ENCODE peak calls at places on chromosomes 16 and 17, in five cellular contexts. One of them, this sample, is unnamed.

GRCh38 chr17:65018612-65019290 is 37.8 kb downstream of the GNA13 start:
- DNase-seq in colonic mucosa: no peak
- DNase-seq in RWPE1: no peak
- DNase-seq in CD8-positive, alpha-beta T cell: no peak
- DNase-seq in body of pancreas: no peak
- DNase-seq in this sample: no peak

GRCh38 chr17:72591500-72592241 is 470.9 kb downstream of the SOX9 start:
- DNase-seq in colonic mucosa: peak; percentile 32
- DNase-seq in RWPE1: no peak
- DNase-seq in CD8-positive, alpha-beta T cell: no peak
- DNase-seq in body of pancreas: no peak
- DNase-seq in this sample: no peak

GRCh38 chr16:54282202-54282922 is 4.2 kb downstream of the IRX3 start:
- DNase-seq in colonic mucosa: peak; percentile 53
- DNase-seq in RWPE1: peak; percentile 48
- DNase-seq in CD8-positive, alpha-beta T cell: no peak
- DNase-seq in body of pancreas: peak; percentile 42
- DNase-seq in this sample: peak; percentile 76

GRCh38 chr17:28334666-28335200 is 539 bp downstream of the IFT20 start:
- DNase-seq in colonic mucosa: no peak
- DNase-seq in RWPE1: no peak
- DNase-seq in CD8-positive, alpha-beta T cell: no peak
- DNase-seq in body of pancreas: peak; percentile 44
- DNase-seq in this sample: no peak

GRCh38 chr17:41592601-41593305 is 6.1 kb upstream of the KRT14 start:
- DNase-seq in colonic mucosa: no peak
- DNase-seq in RWPE1: no peak
- DNase-seq in CD8-positive, alpha-beta T cell: no peak
- DNase-seq in body of pancreas: no peak
- DNase-seq in this sample: no peak

GRCh38 chr16:89531821-89532526 is 23.8 kb downstream of the SPG7 start:
- DNase-seq in colonic mucosa: no peak
- DNase-seq in RWPE1: no peak
- DNase-seq in CD8-positive, alpha-beta T cell: no peak
- DNase-seq in body of pancreas: no peak
- DNase-seq in this sample: no peak

GRCh38 chr17:9906616-9907015 is 1.5 kb upstream of the RCVRN start:
- DNase-seq in colonic mucosa: no peak
- DNase-seq in RWPE1: no peak
- DNase-seq in CD8-positive, alpha-beta T cell: no peak
- DNase-seq in body of pancreas: no peak
- DNase-seq in this sample: no peak

GRCh38 chr17:29412780-29413565 is 22.8 kb downstream of the TAOK1 start:
- DNase-seq in colonic mucosa: no peak
- DNase-seq in RWPE1: peak; percentile 36
- DNase-seq in CD8-positive, alpha-beta T cell: no peak
- DNase-seq in body of pancreas: no peak
- DNase-seq in this sample: no peak

GRCh38 chr16:56930516-56931252 is 1.3 kb upstream of the HERPUD1 start:
- DNase-seq in colonic mucosa: peak; percentile 35
- DNase-seq in RWPE1: no peak
- DNase-seq in CD8-positive, alpha-beta T cell: no peak
- DNase-seq in body of pancreas: peak; percentile 68
- DNase-seq in this sample: no peak

GRCh38 chr17:72119963-72120877 is 600 bp upstream of the SOX9 start:
- DNase-seq in colonic mucosa: peak; percentile 56
- DNase-seq in RWPE1: peak; percentile 63
- DNase-seq in CD8-positive, alpha-beta T cell: no peak
- DNase-seq in body of pancreas: peak; percentile 62
- DNase-seq in this sample: peak; percentile 48

GRCh38 chr16:83356266-83356665 is 451.5 kb upstream of the HSBP1 start:
- DNase-seq in colonic mucosa: no peak
- DNase-seq in RWPE1: peak; percentile 64
- DNase-seq in CD8-positive, alpha-beta T cell: no peak
- DNase-seq in body of pancreas: peak; percentile 15
- DNase-seq in this sample: no peak

GRCh38 chr17:11908711-11909146 is 88.5 kb downstream of the ZNF18 start:
- DNase-seq in colonic mucosa: no peak
- DNase-seq in RWPE1: no peak
- DNase-seq in CD8-positive, alpha-beta T cell: no peak
- DNase-seq in body of pancreas: no peak
- DNase-seq in this sample: no peak

GRCh38 chr17:79936661-79937434 is 97.6 kb upstream of the CBX4 start:
- DNase-seq in colonic mucosa: no peak
- DNase-seq in RWPE1: no peak
- DNase-seq in CD8-positive, alpha-beta T cell: no peak
- DNase-seq in body of pancreas: no peak
- DNase-seq in this sample: no peak

GRCh38 chr17:63823659-63824331 is 3.4 kb upstream of the PSMC5 start:
- DNase-seq in colonic mucosa: no peak
- DNase-seq in RWPE1: no peak
- DNase-seq in CD8-positive, alpha-beta T cell: no peak
- DNase-seq in body of pancreas: no peak
- DNase-seq in this sample: no peak

GRCh38 chr17:31869031-31869430 is 10.0 kb upstream of the COPRS start:
- DNase-seq in colonic mucosa: no peak
- DNase-seq in RWPE1: no peak
- DNase-seq in CD8-positive, alpha-beta T cell: no peak
- DNase-seq in body of pancreas: no peak
- DNase-seq in this sample: no peak

GRCh38 chr16:80544326-80544725 is 3.5 kb downstream of the DYNLRB2 start:
- DNase-seq in colonic mucosa: no peak
- DNase-seq in RWPE1: no peak
- DNase-seq in CD8-positive, alpha-beta T cell: no peak
- DNase-seq in body of pancreas: no peak
- DNase-seq in this sample: no peak

GRCh38 chr16:73636196-73636595 is 588.3 kb upstream of the ZFHX3 start:
- DNase-seq in colonic mucosa: no peak
- DNase-seq in RWPE1: no peak
- DNase-seq in CD8-positive, alpha-beta T cell: no peak
- DNase-seq in body of pancreas: no peak
- DNase-seq in this sample: no peak

GRCh38 chr17:8939496-8940334 is 25.8 kb downstream of the PIK3R5 start:
- DNase-seq in colonic mucosa: no peak
- DNase-seq in RWPE1: no peak
- DNase-seq in CD8-positive, alpha-beta T cell: peak; percentile 38
- DNase-seq in body of pancreas: no peak
- DNase-seq in this sample: no peak

GRCh38 chr16:51328708-51329107 is 177.6 kb upstream of the SALL1 start:
- DNase-seq in colonic mucosa: no peak
- DNase-seq in RWPE1: no peak
- DNase-seq in CD8-positive, alpha-beta T cell: no peak
- DNase-seq in body of pancreas: no peak
- DNase-seq in this sample: no peak

GRCh38 chr17:12736526-12736925 is 52.8 kb upstream of the ARHGAP44 start:
- DNase-seq in colonic mucosa: no peak
- DNase-seq in RWPE1: no peak
- DNase-seq in CD8-positive, alpha-beta T cell: no peak
- DNase-seq in body of pancreas: no peak
- DNase-seq in this sample: no peak

GRCh38 chr16:2152695-2153506 is 2.7 kb upstream of the TRAF7 start:
- DNase-seq in colonic mucosa: peak; percentile 58
- DNase-seq in RWPE1: no peak
- DNase-seq in CD8-positive, alpha-beta T cell: no peak
- DNase-seq in body of pancreas: peak; percentile 82
- DNase-seq in this sample: no peak

GRCh38 chr16:71564377-71564967 is 12.4 kb downstream of the TAT start:
- DNase-seq in colonic mucosa: peak; percentile 93
- DNase-seq in RWPE1: no peak
- DNase-seq in CD8-positive, alpha-beta T cell: no peak
- DNase-seq in body of pancreas: no peak
- DNase-seq in this sample: no peak

GRCh38 chr16:71562552-71562951 is 14.3 kb downstream of the TAT start:
- DNase-seq in colonic mucosa: no peak
- DNase-seq in RWPE1: no peak
- DNase-seq in CD8-positive, alpha-beta T cell: no peak
- DNase-seq in body of pancreas: no peak
- DNase-seq in this sample: no peak

GRCh38 chr16:71568541-71568940 is 8.4 kb downstream of the TAT start:
- DNase-seq in colonic mucosa: no peak
- DNase-seq in RWPE1: no peak
- DNase-seq in CD8-positive, alpha-beta T cell: no peak
- DNase-seq in body of pancreas: peak; percentile 59
- DNase-seq in this sample: no peak

GRCh38 chr16:71567931-71568330 is 9.0 kb downstream of the TAT start:
- DNase-seq in colonic mucosa: no peak
- DNase-seq in RWPE1: no peak
- DNase-seq in CD8-positive, alpha-beta T cell: no peak
- DNase-seq in body of pancreas: no peak
- DNase-seq in this sample: no peak

DNA sequence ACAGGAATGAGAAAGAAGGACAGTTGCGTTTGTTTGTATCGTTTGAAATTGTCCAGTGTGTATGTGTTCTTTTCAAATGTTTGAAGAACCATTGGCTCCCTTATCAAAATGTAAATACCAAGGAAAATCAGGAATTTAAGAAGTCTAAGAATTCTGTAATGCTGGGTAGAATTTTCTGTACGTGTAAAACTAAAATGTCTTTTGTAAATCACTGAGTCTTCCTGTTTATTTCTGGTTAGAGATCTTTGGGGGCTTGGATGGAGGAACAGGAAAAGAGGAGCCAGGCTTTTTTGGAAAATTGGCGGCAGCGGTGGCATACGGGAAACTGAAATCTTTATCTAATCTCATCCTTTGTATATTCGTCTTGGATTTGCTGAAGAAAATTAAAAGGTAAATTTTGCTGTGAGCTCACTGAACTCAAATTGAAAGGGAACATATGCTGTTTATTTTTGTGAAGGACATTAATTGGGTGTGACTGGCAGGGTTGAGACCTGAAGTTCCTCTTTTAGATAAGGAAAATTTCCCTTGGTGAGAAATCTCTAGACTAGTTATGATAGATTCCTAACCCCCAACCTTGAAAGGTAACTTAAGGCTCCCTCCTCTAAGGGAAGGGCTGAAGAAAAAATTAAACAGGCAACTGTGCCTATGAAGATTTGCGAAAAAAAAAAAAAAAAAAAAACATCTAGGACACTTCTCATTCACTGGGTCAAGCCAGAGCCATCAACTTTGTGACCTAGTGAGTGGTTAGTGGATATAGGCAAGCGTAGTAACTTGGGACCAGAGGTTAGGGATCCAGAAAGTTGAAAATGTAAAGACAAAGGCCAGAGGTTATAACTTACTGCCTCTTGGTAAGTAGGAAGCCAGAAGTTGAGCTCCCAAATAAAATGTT is 10.8 kb downstream of the TAT start:
- DNase-seq in colonic mucosa: no peak
- DNase-seq in RWPE1: no peak
- DNase-seq in CD8-positive, alpha-beta T cell: no peak
- DNase-seq in body of pancreas: no peak
- DNase-seq in this sample: no peak
- H3K27ac ChIP-seq in colonic mucosa: peak overlapping the region; percentile 87
- H3K27ac ChIP-seq in RWPE1: no peak overlapping the region
- H3K27ac ChIP-seq in CD8-positive, alpha-beta T cell: peak overlapping the region; percentile 72
- H3K27ac ChIP-seq in body of pancreas: peak overlapping the region; percentile 85
- H3K27ac ChIP-seq in this sample: peak overlapping the region; percentile 96

GRCh38 chr17:61392679-61393078 is 7.0 kb upstream of the TBX2 start:
- DNase-seq in colonic mucosa: no peak
- DNase-seq in RWPE1: no peak
- DNase-seq in CD8-positive, alpha-beta T cell: no peak
- DNase-seq in body of pancreas: no peak
- DNase-seq in this sample: no peak

GRCh38 chr17:61394630-61395408 is 4.8 kb upstream of the TBX2 start:
- DNase-seq in colonic mucosa: no peak
- DNase-seq in RWPE1: no peak
- DNase-seq in CD8-positive, alpha-beta T cell: no peak
- DNase-seq in body of pancreas: no peak
- DNase-seq in this sample: no peak

GRCh38 chr17:61395409-61395982 is 4.1 kb upstream of the TBX2 start:
- DNase-seq in colonic mucosa: no peak
- DNase-seq in RWPE1: no peak
- DNase-seq in CD8-positive, alpha-beta T cell: no peak
- DNase-seq in body of pancreas: no peak
- DNase-seq in this sample: no peak

GRCh38 chr17:61393550-61393903 is 6.1 kb upstream of the TBX2 start:
- DNase-seq in colonic mucosa: no peak
- DNase-seq in RWPE1: no peak
- DNase-seq in CD8-positive, alpha-beta T cell: no peak
- DNase-seq in body of pancreas: no peak
- DNase-seq in this sample: no peak

DNA sequence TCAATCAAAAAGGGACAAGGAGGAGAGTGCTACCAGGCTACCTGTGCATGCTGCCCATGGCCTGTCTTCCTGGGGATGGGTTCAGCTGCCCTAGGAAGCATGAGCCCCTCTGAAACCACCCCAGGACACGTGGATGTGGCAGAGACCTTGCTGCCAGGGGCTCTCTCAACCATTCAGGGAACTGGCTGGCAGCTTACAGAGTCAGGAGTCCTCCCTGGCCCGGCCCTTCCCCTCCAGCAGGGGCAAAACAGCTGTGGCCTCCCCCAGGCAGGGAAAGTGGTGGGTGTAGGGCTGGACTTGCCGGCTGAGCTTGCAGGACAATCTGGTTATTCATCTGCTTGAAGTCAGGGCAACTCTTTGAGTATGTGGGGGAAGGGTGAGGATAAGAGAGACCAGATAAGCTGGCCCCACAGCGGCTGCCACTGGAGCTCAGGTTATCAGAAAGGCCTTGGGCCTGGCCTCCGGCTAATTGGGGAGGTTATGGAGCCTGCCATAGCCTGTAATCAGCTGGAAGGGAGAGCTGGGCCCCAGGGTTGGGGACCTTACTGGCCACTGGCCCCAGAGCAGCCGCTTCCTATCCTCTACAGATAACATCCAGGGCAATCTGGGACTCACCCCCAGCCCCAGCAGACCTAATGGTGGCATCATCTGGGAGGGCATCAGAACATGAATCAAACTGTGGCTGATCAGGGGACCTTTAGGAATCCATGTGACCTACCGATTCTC is 5.6 kb upstream of the TBX2 start:
- DNase-seq in colonic mucosa: no peak
- DNase-seq in RWPE1: no peak
- DNase-seq in CD8-positive, alpha-beta T cell: no peak
- DNase-seq in body of pancreas: no peak
- DNase-seq in this sample: no peak
- TF ChIP-seq CTCF in colonic mucosa: no peak
- TF ChIP-seq CTCF in RWPE1: no peak
- TF ChIP-seq CTCF in CD8-positive, alpha-beta T cell: no peak
- TF ChIP-seq CTCF in body of pancreas: no peak
- TF ChIP-seq CTCF in this sample: no peak

GRCh38 chr17:55383771-55384679 is 37.6 kb downstream of the MMD start:
- DNase-seq in colonic mucosa: no peak
- DNase-seq in RWPE1: no peak
- DNase-seq in CD8-positive, alpha-beta T cell: no peak
- DNase-seq in body of pancreas: no peak
- DNase-seq in this sample: no peak
- H3K27ac ChIP-seq in colonic mucosa: no peak overlapping the region
- H3K27ac ChIP-seq in RWPE1: no peak overlapping the region
- H3K27ac ChIP-seq in CD8-positive, alpha-beta T cell: no peak overlapping the region
- H3K27ac ChIP-seq in body of pancreas: no peak overlapping the region
- H3K27ac ChIP-seq in this sample: no peak overlapping the region

GRCh38 chr16:52549011-52549692 is 2.2 kb upstream of the TOX3 start:
- DNase-seq in colonic mucosa: no peak
- DNase-seq in RWPE1: no peak
- DNase-seq in CD8-positive, alpha-beta T cell: no peak
- DNase-seq in body of pancreas: no peak
- DNase-seq in this sample: no peak
- TF ChIP-seq CTCF in colonic mucosa: peak; percentile 34
- TF ChIP-seq CTCF in RWPE1: no peak
- TF ChIP-seq CTCF in CD8-positive, alpha-beta T cell: no peak
- TF ChIP-seq CTCF in body of pancreas: no peak
- TF ChIP-seq CTCF in this sample: no peak

This sample was measured in lung.